ENCODE peak calls at places on chromosomes 11 and 22, in seven cellular contexts. W is neural progenitor cell, F is thoracic aorta, M is AG04450, B is hepatocyte, S is kidney epithelial cell, A is HepG2. T is an unnamed sample. For H3K27me3, the result is how much of the 10 kb centered on the place peaks cover.

GRCh38 chr11:2314525-2315394 is 12.9 kb downstream of the TSPAN32 start:
- DNase-seq in W (no peak), F (peak), M (peak), B (peak), S (no peak), A (no peak), T (no peak)

GRCh38 chr11:61026121-61027031 is 54.9 kb downstream of the CD6 start:
- DNase-seq in W (no peak), F (no peak), M (no peak), B (no peak), S (no peak), A (no peak), T (no peak)

GRCh38 chr11:86726118-86726748 is 53.8 kb upstream of the ME3 start:
- DNase-seq in W (no peak), F (no peak), M (no peak), B (no peak), S (peak), A (no peak), T (no peak)

GRCh38 chr11:11524436-11525038 is 97.3 kb downstream of the GALNT18 start:
- DNase-seq in W (no peak), F (no peak), M (no peak), B (no peak), S (no peak), A (no peak), T (no peak)

GRCh38 chr11:45336136-45336535 is 50.0 kb upstream of the SYT13 start:
- DNase-seq in W (no peak), F (no peak), M (no peak), B (no peak), S (no peak), A (no peak), T (no peak)

GRCh38 chr11:73962097-73962705 is 11.4 kb downstream of the DNAJB13 start:
- DNase-seq in W (no peak), F (no peak), M (no peak), B (no peak), S (no peak), A (no peak), T (no peak)

GRCh38 chr11:71080239-71081097 is 171.9 kb downstream of the SHANK2 start:
- DNase-seq in W (peak), F (no peak), M (peak), B (peak), S (peak), A (peak), T (peak)

GRCh38 chr11:130715085-130715932 is 201.0 kb downstream of the SNX19 start:
- DNase-seq in W (no peak), F (no peak), M (no peak), B (no peak), S (no peak), A (no peak), T (no peak)

GRCh38 chr11:10856689-10857603 is 907 bp downstream of the ZBED5 start:
- DNase-seq in W (peak), F (no peak), M (no peak), B (peak), S (no peak), A (peak), T (peak)

GRCh38 chr22:29171721-29172120 is 34.0 kb upstream of the EMID1 start:
- DNase-seq in W (no peak), F (no peak), M (no peak), B (no peak), S (no peak), A (no peak), T (no peak)

GRCh38 chr11:72813740-72814138 is 472 bp upstream of the ATG16L2 start:
- DNase-seq in W (peak), F (no peak), M (no peak), B (peak), S (no peak), A (peak), T (peak)

GRCh38 chr11:83836883-83837654 is 550.9 kb upstream of the CCDC90B start:
- DNase-seq in W (peak), F (no peak), M (no peak), B (peak), S (no peak), A (peak), T (peak)

GRCh38 chr11:102955624-102956023 is at the start of gene MMP13:
- DNase-seq in W (no peak), F (no peak), M (no peak), B (no peak), S (no peak), A (no peak), T (no peak)

GRCh38 chr22:46803936-46804335 is 41.5 kb downstream of the TBC1D22A start:
- DNase-seq in W (no peak), F (no peak), M (no peak), B (no peak), S (no peak), A (no peak), T (no peak)

GRCh38 chr11:121318848-121319834 is 26.6 kb downstream of the SC5D start:
- DNase-seq in W (peak), F (no peak), M (peak), B (peak), S (no peak), A (peak), T (peak)

GRCh38 chr11:79052539-79052938 is 388.3 kb downstream of the TENM4 start:
- DNase-seq in W (peak), F (no peak), M (no peak), B (no peak), S (no peak), A (no peak), T (no peak)
- TF ChIP-seq CTCF in W (peak), F (no peak), M (peak), B (peak), S (peak), A (peak), T (peak)

GRCh38 chr11:280762-281485 is 2.7 kb downstream of the NLRP6 start:
- DNase-seq in W (no peak), F (no peak), M (no peak), B (no peak), S (no peak), A (no peak), T (no peak)

GRCh38 chr11:282171-282570 is 4.0 kb downstream of the NLRP6 start:
- DNase-seq in W (no peak), F (no peak), M (no peak), B (no peak), S (no peak), A (no peak), T (peak)

GRCh38 chr11:282630-283360 is 4.6 kb downstream of the NLRP6 start:
- DNase-seq in W (no peak), F (no peak), M (no peak), B (no peak), S (no peak), A (no peak), T (no peak)

GRCh38 chr11:279966-280761 is 2.0 kb downstream of the NLRP6 start:
- DNase-seq in W (no peak), F (no peak), M (no peak), B (no peak), S (no peak), A (no peak), T (peak)

GRCh38 chr11:281486-282161 is 3.4 kb downstream of the NLRP6 start:
- DNase-seq in W (no peak), F (no peak), M (no peak), B (no peak), S (no peak), A (no peak), T (peak)
- H3K27me3 ChIP-seq in W (under half), F (under half), M (half or more), B (under half), S (half or more), A (half or more), T (under half)

GRCh38 chr11:66126808-66127555 is 56.9 kb downstream of the PACS1 start:
- DNase-seq in W (no peak), F (peak), M (no peak), B (peak), S (peak), A (no peak), T (no peak)
- TF ChIP-seq CTCF in W (no peak), F (no peak), M (no peak), B (no peak), S (no peak), A (no peak), T (no peak)

GRCh38 chr11:113073290-113073953 is 112.2 kb downstream of the NCAM1 start:
- DNase-seq in W (no peak), F (no peak), M (no peak), B (no peak), S (no peak), A (no peak), T (no peak)
- H3K27me3 ChIP-seq in W (under half), F (under half), M (under half), B (under half), S (under half), A (under half), T (under half)

DNA sequence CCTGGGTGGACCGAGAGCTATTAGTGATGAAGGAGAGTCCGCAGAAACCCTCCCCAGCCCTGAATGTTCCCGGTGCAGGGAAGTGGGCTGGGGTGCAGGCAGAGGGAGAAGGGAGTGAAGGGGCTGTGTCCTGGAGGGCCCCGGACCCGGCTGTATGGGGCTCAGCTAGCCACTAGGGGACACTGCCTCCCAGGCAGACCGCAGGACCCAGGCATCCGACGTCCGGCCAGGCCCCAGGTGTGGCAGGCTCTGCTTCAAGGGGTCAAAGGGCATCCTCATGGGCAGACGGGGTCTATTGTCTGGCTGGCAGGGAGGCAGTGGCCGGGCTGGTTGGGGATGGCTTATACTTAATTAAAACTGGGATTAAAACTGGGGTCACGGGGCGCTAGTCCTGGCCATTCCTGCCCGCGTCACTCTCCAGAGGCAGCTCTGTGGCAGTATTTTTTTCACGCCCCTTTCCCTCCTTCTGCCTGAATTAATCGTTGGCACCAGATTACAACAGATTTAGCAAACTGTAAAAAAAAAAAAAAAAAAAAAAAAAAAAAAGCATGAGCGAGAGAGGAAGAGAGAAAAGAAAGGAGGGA is 5.0 kb downstream of the FLRT1 start:
- DNase-seq in W (peak), F (no peak), M (no peak), B (peak), S (no peak), A (peak), T (peak)
- TF ChIP-seq CTCF in W (peak), F (no peak), M (peak), B (peak), S (peak), A (peak), T (peak)

GRCh38 chr11:35875063-35875462 is 68.8 kb upstream of the LDLRAD3 start:
- DNase-seq in W (no peak), F (no peak), M (no peak), B (no peak), S (no peak), A (no peak), T (no peak)
- H3K27me3 ChIP-seq in W (under half), F (under half), M (under half), B (under half), S (under half), A (under half), T (under half)

DNA sequence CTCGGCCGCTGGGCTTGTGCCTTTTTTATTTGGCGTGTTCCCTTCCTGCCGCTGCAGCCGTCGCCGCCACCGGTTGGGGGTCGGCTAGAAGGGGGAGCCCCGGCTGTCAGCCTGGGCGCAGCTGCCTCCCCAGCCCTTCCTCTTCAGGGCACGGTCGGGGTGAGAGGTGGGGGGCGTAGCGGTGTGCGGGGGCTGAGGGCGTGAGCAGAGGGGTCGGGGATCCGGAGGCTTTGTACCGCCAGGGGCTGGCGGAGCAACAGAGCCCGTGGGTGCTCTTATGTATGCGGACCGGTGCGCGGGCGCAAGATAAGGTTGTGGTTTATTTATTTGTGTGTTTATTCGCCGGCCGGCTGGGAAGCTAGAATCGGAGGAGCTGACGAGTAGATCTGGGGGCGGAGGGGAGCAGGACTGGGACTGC is 482 bp downstream of the ZBTB16 start:
- DNase-seq in W (peak), F (no peak), M (no peak), B (no peak), S (no peak), A (no peak), T (peak)
- TF ChIP-seq CTCF in W (no peak), F (no peak), M (no peak), B (no peak), S (no peak), A (no peak), T (peak)